ENCODE peak calls at places on chromosomes 7 and 10, in five cellular contexts. Z, L, A, W and P are unnamed samples. For H3K9me3, the result is how much of the 10 kb centered on the place peaks cover.

GRCh38 chr7:76262683-76263402 is 39.6 kb upstream of the HSPB1 start:
- DNase-seq in L (no peak), A (peak), W (no peak), Z (no peak), P (peak)

GRCh38 chr7:128883622-128884549 is 21.2 kb downstream of the ATP6V1F start:
- DNase-seq in A (peak), W (peak), L (peak), Z (peak), P (peak)

GRCh38 chr7:133601607-133602006 is 348.7 kb downstream of the EXOC4 start:
- DNase-seq in Z (no peak), W (no peak), A (no peak), L (no peak), P (no peak)

GRCh38 chr7:2487586-2488271 is 11.5 kb upstream of the GRIFIN start:
- DNase-seq in A (no peak), Z (no peak), L (no peak), W (no peak), P (no peak)

GRCh38 chr7:129951076-129952011 is 1.4 kb downstream of the UBE2H start:
- DNase-seq in Z (peak), W (no peak), A (peak), L (peak), P (peak)

GRCh38 chr7:139358541-139359365 is 941 bp upstream of the LUC7L2 start:
- DNase-seq in Z (no peak), W (no peak), A (peak), L (peak), P (peak)

GRCh38 chr10:99827906-99828305 is 45.5 kb downstream of the ABCC2 start:
- DNase-seq in L (no peak), W (no peak), A (no peak), Z (no peak), P (peak)

GRCh38 chr10:79292789-79293746 is 54.2 kb upstream of the PPIF start:
- DNase-seq in Z (no peak), A (peak), W (no peak), L (no peak), P (peak)

GRCh38 chr10:78149193-78149592 is 115.5 kb downstream of the RPS24 start:
- DNase-seq in Z (no peak), W (no peak), A (no peak), L (no peak), P (no peak)

GRCh38 chr7:41872951-41873350 is 170.1 kb upstream of the INHBA start:
- DNase-seq in Z (no peak), A (no peak), W (no peak), L (no peak), P (no peak)

GRCh38 chr10:62655337-62655994 is 149.1 kb upstream of the ADO start:
- DNase-seq in A (no peak), L (no peak), W (no peak), Z (no peak), P (no peak)

GRCh38 chr7:33673029-33673700 is 232.2 kb upstream of the BMPER start:
- DNase-seq in W (no peak), Z (no peak), A (no peak), L (no peak), P (no peak)

GRCh38 chr10:5449823-5450222 is 37.5 kb downstream of the NET1 start:
- DNase-seq in L (no peak), Z (no peak), A (no peak), W (no peak), P (peak)

GRCh38 chr7:19209297-19209696 is 64.1 kb upstream of the FERD3L start:
- DNase-seq in Z (no peak), L (no peak), A (no peak), W (no peak), P (no peak)

GRCh38 chr7:6637544-6638229 is 569 bp downstream of the ZNF316 start:
- DNase-seq in A (peak), Z (no peak), L (peak), W (peak), P (peak)

GRCh38 chr7:156178857-156179256 is 366.6 kb upstream of the SHH start:
- DNase-seq in A (no peak), L (no peak), W (no peak), Z (no peak), P (no peak)

GRCh38 chr10:47402681-47403301 is 18.7 kb upstream of the ZNF488 start:
- DNase-seq in Z (peak), L (no peak), A (no peak), W (no peak), P (peak)

GRCh38 chr7:100446040-100446439 is 9.7 kb upstream of the PPP1R35 start:
- DNase-seq in W (no peak), A (no peak), L (no peak), Z (no peak), P (no peak)

GRCh38 chr7:118306771-118307170 is 82.3 kb downstream of the ANKRD7 start:
- DNase-seq in W (no peak), A (no peak), Z (no peak), L (no peak), P (no peak)

GRCh38 chr7:55172161-55172560 is 153.3 kb downstream of the EGFR start:
- DNase-seq in A (no peak), W (no peak), Z (no peak), L (no peak), P (no peak)

GRCh38 chr10:50275650-50276235 is 24.4 kb upstream of the ASAH2 start:
- DNase-seq in L (no peak), W (no peak), Z (no peak), A (peak), P (peak)

GRCh38 chr7:13111230-13111629 is 423.8 kb downstream of the ARL4A start:
- DNase-seq in W (no peak), Z (no peak), L (no peak), A (no peak), P (peak)

GRCh38 chr7:2922271-2922691 is 78.2 kb upstream of the GNA12 start:
- DNase-seq in A (no peak), Z (no peak), L (no peak), W (no peak), P (no peak)

GRCh38 chr7:2445047-2445446 is 31.2 kb downstream of the GRIFIN start:
- DNase-seq in A (no peak), Z (peak), W (no peak), L (no peak), P (no peak)

GRCh38 chr10:35852721-35853120 is 210.6 kb upstream of the FZD8 start:
- DNase-seq in A (no peak), W (no peak), L (no peak), Z (no peak), P (no peak)

GRCh38 chr10:60444494-60445064 is 54.9 kb upstream of the ANK3 start:
- DNase-seq in A (no peak), Z (no peak), W (no peak), L (no peak), P (peak)

GRCh38 chr7:155884225-155885161 is 72.2 kb upstream of the SHH start:
- DNase-seq in Z (peak), W (no peak), L (no peak), A (no peak), P (no peak)

GRCh38 chr7:80729586-80730320 is 91.3 kb downstream of the CD36 start:
- DNase-seq in L (no peak), W (no peak), A (no peak), Z (no peak), P (peak)

GRCh38 chr10:119159332-119159731 is 6.2 kb downstream of the SFXN4 start:
- DNase-seq in A (no peak), Z (peak), L (no peak), W (no peak), P (no peak)

GRCh38 chr7:131898418-131898817 is 342.0 kb upstream of the PODXL start:
- DNase-seq in L (no peak), W (no peak), Z (no peak), A (no peak), P (peak)

GRCh38 chr7:17580141-17580540 is 281.7 kb downstream of the AHR start:
- DNase-seq in W (no peak), L (no peak), Z (no peak), A (no peak), P (peak)

DNA sequence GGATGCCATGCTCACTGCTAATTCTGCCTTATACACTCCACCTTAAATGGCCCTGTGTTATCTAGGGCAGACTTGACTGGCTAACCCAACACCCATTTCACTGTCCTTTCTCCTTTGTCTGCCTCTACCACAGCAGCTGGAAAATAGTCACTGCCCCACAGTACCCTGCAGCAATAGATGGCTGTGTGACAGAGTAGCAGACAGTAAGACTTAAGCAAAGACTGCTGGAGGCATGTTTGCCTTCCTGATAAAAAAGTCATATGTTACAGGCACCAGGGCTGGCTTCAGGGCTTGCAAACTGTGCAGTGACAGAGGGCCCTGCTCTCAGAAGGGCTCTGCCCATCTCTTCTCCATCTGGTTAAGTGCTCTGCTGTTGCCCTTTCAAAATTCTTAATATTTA is 332.6 kb upstream of the GHITM start:
- DNase-seq in W (no peak), A (peak), Z (no peak), L (no peak), P (no peak)
- H3K9me3 ChIP-seq in W (under half), A (under half), Z (under half), L (under half), P (under half)

GRCh38 chr10:25392132-25392531 is 217.3 kb downstream of the GPR158 start:
- DNase-seq in Z (no peak), W (no peak), A (no peak), L (no peak), P (no peak)

GRCh38 chr10:25384618-25385017 is 209.8 kb downstream of the GPR158 start:
- DNase-seq in W (no peak), Z (no peak), A (no peak), L (no peak), P (no peak)

GRCh38 chr10:25388862-25389206 is 214.0 kb downstream of the GPR158 start:
- DNase-seq in Z (no peak), A (no peak), W (no peak), L (no peak), P (no peak)

GRCh38 chr10:25390733-25391132 is 215.9 kb downstream of the GPR158 start:
- DNase-seq in L (no peak), A (no peak), Z (no peak), W (no peak), P (no peak)

DNA sequence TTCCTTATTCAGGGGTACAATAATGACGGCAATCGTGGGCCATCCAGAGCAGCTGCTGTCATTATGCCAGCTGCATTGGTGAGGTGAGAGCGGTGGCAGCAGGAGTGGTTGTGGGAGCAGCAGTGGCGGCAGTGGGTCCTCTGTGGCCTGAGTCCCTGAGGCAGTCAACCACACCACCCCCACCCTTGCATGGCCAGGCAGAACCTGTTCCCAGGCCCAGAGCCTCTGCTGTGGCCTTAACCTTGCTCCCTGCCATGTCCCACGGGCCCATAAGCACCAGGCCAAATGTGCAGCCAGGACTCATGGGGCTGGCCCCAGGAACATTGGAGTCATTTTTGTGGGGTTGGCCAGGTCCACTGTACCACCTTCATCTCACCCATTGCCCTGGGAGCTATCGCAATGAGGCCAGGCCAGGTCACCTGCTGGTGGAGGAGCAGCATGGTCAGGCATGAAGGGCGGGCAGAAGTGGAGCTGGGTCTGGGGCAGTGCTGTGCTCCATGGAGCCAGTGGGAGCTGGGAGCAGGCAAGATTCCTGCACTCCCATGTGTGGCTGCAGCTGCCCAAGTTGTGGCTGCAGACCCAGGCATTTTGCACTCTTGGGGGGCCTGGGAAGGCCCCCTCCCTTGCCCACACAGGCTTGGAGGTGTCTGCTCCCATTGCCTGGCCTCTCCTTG is 213.5 kb downstream of the GPR158 start:
- DNase-seq in Z (no peak), W (no peak), L (no peak), A (no peak), P (no peak)
- H3K9me3 ChIP-seq in Z (under half), W (under half), L (under half), A (under half), P (under half)

GRCh38 chr10:2329082-2329481 is 591.8 kb upstream of the ADARB2 start:
- DNase-seq in Z (no peak), L (no peak), A (no peak), W (no peak), P (no peak)
- H3K9me3 ChIP-seq in Z (under half), L (under half), A (under half), W (under half), P (under half)

GRCh38 chr7:93133020-93133419 is 15.2 kb downstream of the SAMD9L start:
- DNase-seq in A (no peak), Z (no peak), W (no peak), L (no peak), P (no peak)
- H3K9me3 ChIP-seq in A (under half), Z (under half), W (half or more), L (half or more), P (under half)

GRCh38 chr10:103572597-103573321 is 79.3 kb downstream of the NEURL1 start:
- DNase-seq in A (no peak), L (no peak), W (no peak), Z (no peak), P (peak)
- H3K9me3 ChIP-seq in A (under half), L (under half), W (under half), Z (under half), P (under half)

GRCh38 chr10:133455196-133455595 is 1.5 kb downstream of the SCART1 start:
- DNase-seq in A (no peak), L (no peak), W (no peak), Z (no peak), P (no peak)
- H3K9me3 ChIP-seq in A (under half), L (under half), W (under half), Z (under half), P (under half)

GRCh38 chr10:86857097-86857825 is 100.2 kb downstream of the MMRN2 start:
- DNase-seq in A (no peak), Z (no peak), W (no peak), L (no peak), P (peak)
- H3K9me3 ChIP-seq in A (under half), Z (under half), W (under half), L (under half), P (under half)

DNA sequence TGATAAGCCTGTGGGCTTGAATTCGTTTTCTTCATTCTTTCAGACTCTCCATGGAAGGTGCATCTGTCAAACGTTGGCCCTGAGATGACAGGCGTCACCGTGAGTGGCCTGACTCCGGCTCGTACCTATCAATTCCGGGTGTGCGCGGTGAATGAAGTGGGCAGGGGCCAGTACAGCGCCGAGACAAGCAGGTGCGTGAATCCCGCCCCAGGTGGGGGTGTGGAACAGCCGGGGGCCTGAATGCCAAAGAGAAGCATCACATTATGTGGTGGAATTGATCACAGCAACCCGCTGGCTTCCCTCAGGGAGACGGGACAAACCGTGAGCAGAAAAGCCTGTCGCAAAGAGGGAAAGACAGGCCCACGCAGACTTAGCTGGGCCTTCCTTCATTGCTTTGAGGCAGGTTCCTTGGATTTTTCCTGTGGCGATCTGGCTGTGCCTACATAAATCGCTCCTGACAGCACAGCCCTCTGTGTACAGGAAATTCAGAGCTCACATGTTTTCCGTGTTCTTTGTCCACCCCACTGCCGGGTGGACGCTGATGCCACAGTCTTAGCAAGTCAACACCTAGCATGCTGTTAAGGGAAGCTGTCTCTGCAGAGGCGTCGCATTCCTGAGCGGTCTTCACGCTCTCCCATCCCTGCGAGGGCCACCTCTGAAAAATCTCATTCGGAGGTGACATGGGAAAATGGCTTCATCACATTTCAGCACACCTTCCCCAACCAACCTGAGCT is 671.0 kb upstream of the FOXK1 start:
- DNase-seq in W (no peak), L (no peak), Z (no peak), A (no peak), P (no peak)
- H3K9me3 ChIP-seq in W (under half), L (under half), Z (under half), A (under half), P (under half)